ENCODE peak calls at places on chromosome 3, in nine cellular contexts. P, S, M, H, W, N, G, R and T are unnamed samples.

GRCh38 chr3:37904614-37905047 is 43.0 kb downstream of the CTDSPL start:
- DNase-seq in M (no peak), W (no peak), N (no peak), S (peak), H (no peak), G (no peak), P (no peak), R (no peak), T (no peak)

GRCh38 chr3:156135921-156136655 is 15.7 kb downstream of the KCNAB1 start:
- DNase-seq in R (no peak), G (no peak), N (no peak), H (no peak), W (no peak), S (no peak), M (no peak), P (no peak), T (peak)

GRCh38 chr3:36663666-36664291 is 100.6 kb downstream of the DCLK3 start:
- DNase-seq in W (no peak), N (no peak), H (no peak), G (no peak), P (no peak), M (no peak), R (no peak), S (peak), T (no peak)

GRCh38 chr3:160314949-160315348 is 84.1 kb downstream of the IFT80 start:
- DNase-seq in N (no peak), G (no peak), M (no peak), H (no peak), W (no peak), P (no peak), R (no peak), S (no peak), T (no peak)

GRCh38 chr3:9809615-9810356 is at the start of gene TTLL3:
- DNase-seq in M (peak), G (no peak), S (peak), N (peak), R (peak), W (peak), P (peak), H (peak), T (peak)

GRCh38 chr3:66715806-66716205 is 215.0 kb upstream of the LRIG1 start:
- DNase-seq in H (no peak), P (no peak), W (no peak), M (no peak), G (no peak), N (no peak), S (no peak), R (no peak), T (no peak)

GRCh38 chr3:123153124-123153523 is 48.6 kb upstream of the SEC22A start:
- DNase-seq in P (no peak), G (no peak), H (no peak), R (no peak), S (no peak), N (no peak), M (no peak), W (no peak), T (no peak)

GRCh38 chr3:52596658-52597265 is 60.4 kb downstream of the UQCC5 start:
- DNase-seq in P (no peak), W (no peak), H (no peak), R (no peak), M (no peak), G (no peak), N (no peak), S (no peak), T (no peak)

GRCh38 chr3:129410971-129411370 is 17.5 kb downstream of the EFCAB12 start:
- DNase-seq in R (no peak), H (no peak), N (no peak), W (peak), M (no peak), S (no peak), P (no peak), G (no peak), T (no peak)

GRCh38 chr3:193731656-193732055 is 138.6 kb downstream of the OPA1 start:
- DNase-seq in N (no peak), S (no peak), R (no peak), W (no peak), M (no peak), G (no peak), H (no peak), P (no peak), T (no peak)

GRCh38 chr3:193729601-193730000 is 136.6 kb downstream of the OPA1 start:
- DNase-seq in W (no peak), S (no peak), M (no peak), P (no peak), H (no peak), G (no peak), N (no peak), R (no peak), T (no peak)

GRCh38 chr3:193729088-193729465 is 136.1 kb downstream of the OPA1 start:
- DNase-seq in N (no peak), G (no peak), R (no peak), H (no peak), W (no peak), P (no peak), M (no peak), S (no peak), T (no peak)

GRCh38 chr3:193730976-193731375 is 138.0 kb downstream of the OPA1 start:
- DNase-seq in G (no peak), M (no peak), S (no peak), R (no peak), H (no peak), W (no peak), P (no peak), N (no peak), T (no peak)

GRCh38 chr3:193730498-193730897 is 137.5 kb downstream of the OPA1 start:
- DNase-seq in P (no peak), R (no peak), M (no peak), H (no peak), G (no peak), W (no peak), N (no peak), S (no peak), T (no peak)
- TF ChIP-seq POLR2A in P (no peak), R (no peak), M (no peak), H (no peak), G (no peak), W (no peak), N (no peak), S (no peak), T (no peak)

GRCh38 chr3:105369501-105370371 is 3.0 kb downstream of the ALCAM start:
- DNase-seq in P (peak), M (peak), N (peak), W (peak), H (peak), R (peak), G (peak), S (peak), T (peak)
- TF ChIP-seq POLR2A in P (no peak), M (no peak), N (no peak), W (no peak), H (no peak), R (no peak), G (no peak), S (no peak), T (no peak)

DNA sequence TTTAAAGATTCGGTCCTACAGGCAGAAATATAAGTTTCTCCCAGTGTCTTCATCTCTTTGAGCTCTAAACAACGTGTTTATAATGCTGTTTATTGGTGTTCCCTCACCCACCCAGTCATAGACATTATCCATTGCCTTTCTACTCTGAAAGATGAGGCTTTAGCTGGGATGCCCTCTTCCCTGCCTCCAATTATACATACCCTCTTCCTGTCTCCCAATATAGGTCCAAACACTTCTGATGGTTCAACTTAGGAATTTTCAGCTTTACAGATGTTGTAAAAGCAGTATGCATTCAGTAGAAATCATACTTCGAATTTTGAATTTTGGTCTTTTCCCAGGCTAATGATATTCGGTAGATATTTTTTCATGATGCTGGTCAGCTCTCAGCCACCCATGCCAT is 2.6 kb downstream of the CMTM8 start:
- DNase-seq in H (no peak), S (no peak), M (no peak), W (no peak), R (no peak), N (no peak), G (no peak), P (no peak), T (no peak)
- TF ChIP-seq POLR2A in H (no peak), S (no peak), M (no peak), W (no peak), R (no peak), N (no peak), G (no peak), P (no peak), T (no peak)

GRCh38 chr3:126083511-126083912 is 412 bp downstream of the SLC41A3 start:
- DNase-seq in S (peak), R (peak), M (no peak), W (no peak), N (peak), H (peak), P (no peak), G (peak), T (peak)

GRCh38 chr3:126083138-126083445 is 832 bp downstream of the SLC41A3 start:
- DNase-seq in G (no peak), M (no peak), W (no peak), P (no peak), N (peak), R (no peak), H (no peak), S (no peak), T (no peak)

GRCh38 chr3:126084667-126085180 is 800 bp upstream of the SLC41A3 start:
- DNase-seq in W (no peak), S (no peak), M (no peak), N (no peak), H (no peak), R (no peak), G (no peak), P (no peak), T (peak)

GRCh38 chr3:126085276-126085675 is 1.4 kb upstream of the SLC41A3 start:
- DNase-seq in S (no peak), G (no peak), W (no peak), N (no peak), H (no peak), M (no peak), R (no peak), P (no peak), T (no peak)

GRCh38 chr3:126083913-126084514 is at the start of gene SLC41A3:
- DNase-seq in W (peak), G (peak), M (peak), S (peak), R (peak), H (peak), P (peak), N (peak), T (peak)
- TF ChIP-seq POLR2A in W (no peak), G (peak), M (peak), S (no peak), R (no peak), H (peak), P (peak), N (peak), T (peak)

GRCh38 chr3:44013967-44014366 is 227.7 kb upstream of the TOPAZ1 start:
- DNase-seq in S (no peak), H (no peak), G (no peak), N (no peak), P (no peak), R (no peak), M (no peak), W (no peak), T (peak)

GRCh38 chr3:44011680-44012079 is 230.0 kb upstream of the TOPAZ1 start:
- DNase-seq in S (no peak), P (no peak), G (no peak), H (no peak), W (no peak), M (no peak), N (no peak), R (no peak), T (no peak)

GRCh38 chr3:44016818-44017217 is 224.9 kb upstream of the TOPAZ1 start:
- DNase-seq in N (no peak), S (no peak), M (no peak), W (no peak), R (no peak), G (no peak), P (no peak), H (no peak), T (no peak)

GRCh38 chr3:44012146-44012899 is 229.4 kb upstream of the TOPAZ1 start:
- DNase-seq in S (no peak), H (no peak), W (no peak), N (no peak), R (no peak), G (no peak), P (no peak), M (no peak), T (no peak)
- TF ChIP-seq POLR2A in S (no peak), H (no peak), W (no peak), N (no peak), R (no peak), G (no peak), P (no peak), M (no peak), T (no peak)

DNA sequence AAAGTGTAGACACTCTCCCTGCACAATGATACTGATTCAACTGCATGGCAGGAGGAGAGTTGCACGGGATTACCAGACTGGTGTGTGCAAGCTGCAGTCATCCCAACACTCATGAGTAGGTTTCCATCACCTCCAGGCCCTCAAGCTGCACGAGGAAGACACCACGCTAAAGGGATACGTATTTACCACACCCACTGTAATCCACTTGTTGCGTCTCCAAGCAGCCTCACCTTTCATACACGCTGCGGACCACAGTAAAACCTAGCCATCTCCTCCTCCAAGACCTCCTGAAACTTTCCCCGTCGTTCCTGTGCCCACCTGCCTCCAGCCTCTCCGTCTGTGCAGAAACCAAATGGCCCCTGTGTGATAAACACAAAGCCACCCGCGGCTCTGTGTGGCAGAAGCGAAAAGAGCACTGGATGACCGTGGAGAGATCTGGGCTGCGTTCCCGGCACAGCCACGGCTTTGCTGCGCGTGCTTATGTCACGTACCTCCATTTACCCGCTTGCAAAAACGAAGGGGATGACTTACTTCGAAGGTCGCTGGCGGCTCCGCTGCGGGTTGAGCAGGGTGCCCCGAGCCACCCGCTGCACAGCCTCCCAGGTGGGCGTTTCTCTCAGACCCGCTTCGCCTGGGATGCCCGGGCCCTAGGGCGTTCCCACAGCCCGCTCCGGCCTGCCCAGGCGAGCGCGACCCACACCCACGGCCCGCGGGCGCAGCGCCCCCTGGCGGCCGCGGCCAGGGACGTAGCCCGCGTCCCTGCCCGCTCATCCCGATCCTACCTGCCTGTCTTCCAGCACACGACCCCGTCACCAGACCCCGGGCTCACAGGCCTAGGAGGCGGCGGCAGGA is 638 bp downstream of the ABCC5 start:
- DNase-seq in H (peak), R (peak), N (peak), S (peak), G (peak), P (peak), M (peak), W (peak), T (peak)
- TF ChIP-seq POLR2A in H (no peak), R (no peak), N (no peak), S (peak), G (no peak), P (no peak), M (no peak), W (no peak), T (no peak)

GRCh38 chr3:133955892-133956291 is 60.2 kb upstream of the RAB6B start:
- DNase-seq in W (no peak), M (no peak), S (no peak), R (no peak), N (no peak), H (no peak), P (no peak), G (no peak), T (no peak)

GRCh38 chr3:133954961-133955360 is 59.3 kb upstream of the RAB6B start:
- DNase-seq in R (no peak), N (no peak), H (no peak), G (no peak), W (no peak), P (no peak), M (no peak), S (no peak), T (no peak)

GRCh38 chr3:133956982-133957381 is 61.3 kb upstream of the RAB6B start:
- DNase-seq in R (no peak), H (no peak), M (no peak), P (no peak), S (no peak), N (no peak), W (no peak), G (no peak), T (no peak)

GRCh38 chr3:133956333-133956732 is 60.7 kb upstream of the RAB6B start:
- DNase-seq in N (no peak), H (no peak), W (peak), P (no peak), G (no peak), M (no peak), R (no peak), S (no peak), T (no peak)

DNA sequence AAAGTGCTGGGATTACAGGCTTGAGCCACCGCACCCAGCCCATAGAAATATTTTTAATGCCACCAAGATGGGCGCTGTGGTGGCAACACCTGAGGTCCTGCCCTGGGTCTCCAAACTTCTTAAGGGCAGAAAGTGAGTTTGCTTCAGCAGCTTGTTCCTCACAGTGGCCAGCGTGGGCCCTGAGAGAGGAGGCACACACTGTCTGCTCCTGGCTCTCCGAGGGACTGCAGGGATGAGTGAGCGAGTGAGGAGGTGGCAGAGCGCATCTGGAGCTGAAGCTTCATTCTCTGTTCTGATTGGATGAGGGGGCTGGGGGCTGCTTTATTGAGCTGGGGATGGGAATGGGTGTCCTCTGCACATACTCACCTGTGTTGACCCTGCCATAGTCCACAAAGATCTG is 57.6 kb upstream of the RAB6B start:
- DNase-seq in M (no peak), R (no peak), S (no peak), H (no peak), W (no peak), G (no peak), N (no peak), P (no peak), T (no peak)
- TF ChIP-seq POLR2A in M (no peak), R (no peak), S (no peak), H (no peak), W (no peak), G (no peak), N (no peak), P (no peak), T (no peak)